ENCODE peak calls at places on chromosomes 4 and X, in eight cellular contexts. Y, W, J, G, I, L, E and P are unnamed samples.

GRCh38 chr4:79575709-79576479 is 167.9 kb upstream of the GK2 start:
- DNase-seq in I (no peak), E (no peak), G (no peak), W (no peak), L (no peak), J (no peak), Y (no peak), P (no peak)

GRCh38 chrX:46791927-46792825 is 33.3 kb upstream of the SLC9A7 start:
- DNase-seq in E (no peak), J (no peak), G (peak; percentile 43), L (no peak), W (peak; percentile 45), Y (peak; percentile 91), I (peak; percentile 96), P (no peak)

GRCh38 chr4:101398807-101399206 is 51.5 kb upstream of the PPP3CA start:
- DNase-seq in I (no peak), G (no peak), J (no peak), Y (no peak), L (no peak), W (no peak), E (no peak), P (no peak)

GRCh38 chrX:153573999-153574398 is 24.9 kb downstream of the CCNQ start:
- DNase-seq in Y (no peak), L (no peak), G (no peak), J (no peak), W (peak; percentile 54), I (peak; percentile 8), E (no peak), P (peak; percentile 37)

GRCh38 chr4:85939595-85939994 is 420.3 kb downstream of the MAPK10 start:
- DNase-seq in G (no peak), I (no peak), L (no peak), E (no peak), Y (no peak), W (no peak), J (no peak), P (no peak)

GRCh38 chr4:160819791-160820190 is 1344.0 kb downstream of the FSTL5 start:
- DNase-seq in I (peak; percentile 52), J (no peak), W (no peak), G (no peak), E (no peak), Y (no peak), L (no peak), P (no peak)

GRCh38 chr4:53015681-53016080 is 153.6 kb downstream of the RASL11B start:
- DNase-seq in L (no peak), Y (no peak), W (peak; percentile 74), I (peak; percentile 53), J (peak; percentile 19), E (no peak), G (no peak), P (no peak)

GRCh38 chrX:149453030-149453429 is 52.1 kb downstream of the IDS start:
- DNase-seq in J (no peak), W (no peak), G (no peak), Y (peak; percentile 52), E (no peak), I (peak; percentile 46), L (no peak), P (no peak)

GRCh38 chrX:427812-428725 is 41.4 kb upstream of the PPP2R3B start:
- DNase-seq in I (peak; percentile 24), Y (no peak), L (no peak), G (peak; percentile 41), W (peak; percentile 86), J (no peak), E (no peak), P (no peak)

GRCh38 chr4:163167333-163167626 is 590 bp upstream of the NAF1 start:
- DNase-seq in G (no peak), L (no peak), W (peak; percentile 27), E (peak; percentile 4), J (no peak), Y (no peak), I (no peak), P (peak; percentile 38)

GRCh38 chr4:15586046-15586445 is 69.1 kb downstream of the FBXL5 start:
- DNase-seq in Y (no peak), J (no peak), I (no peak), G (no peak), L (no peak), E (no peak), W (no peak), P (no peak)

GRCh38 chrX:86507337-86507736 is 359.1 kb downstream of the DACH2 start:
- DNase-seq in E (no peak), W (peak; percentile 1), Y (no peak), G (no peak), I (no peak), J (no peak), L (no peak), P (no peak)

GRCh38 chr4:127732623-127733199 is 2.5 kb downstream of the SLC25A31 start:
- DNase-seq in L (no peak), G (no peak), I (peak; percentile 77), E (no peak), W (peak; percentile 68), Y (peak; percentile 27), J (no peak), P (no peak)

GRCh38 chrX:48901069-48901468 is 3.3 kb downstream of the PQBP1 start:
- DNase-seq in I (no peak), J (no peak), E (no peak), Y (no peak), W (no peak), G (no peak), L (no peak), P (no peak)

GRCh38 chr4:104352211-104352610 is 142.5 kb downstream of the CXXC4 start:
- DNase-seq in I (no peak), L (no peak), Y (peak; percentile 6), E (no peak), G (no peak), W (peak; percentile 65), J (no peak), P (no peak)

GRCh38 chrX:12548341-12548740 is 242.9 kb upstream of the PRPS2 start:
- DNase-seq in J (no peak), W (no peak), I (no peak), Y (no peak), L (no peak), G (no peak), E (no peak), P (no peak)

GRCh38 chr4:81449018-81449417 is 22.7 kb downstream of the RASGEF1B start:
- DNase-seq in E (no peak), I (peak; percentile 61), Y (no peak), G (no peak), W (no peak), L (no peak), J (no peak), P (no peak)

GRCh38 chr4:182745268-182745667 is 171.9 kb downstream of the DCTD start:
- DNase-seq in J (no peak), W (no peak), L (no peak), E (no peak), Y (peak; percentile 80), G (no peak), I (peak; percentile 89), P (no peak)

GRCh38 chr4:108287834-108288413 is 119.2 kb upstream of the LEF1 start:
- DNase-seq in W (no peak), I (peak; percentile 10), L (no peak), E (no peak), Y (no peak), J (no peak), G (no peak), P (peak; percentile 32)

GRCh38 chrX:101009086-101009485 is 39.6 kb downstream of the ARL13A start:
- DNase-seq in I (no peak), J (no peak), W (no peak), L (no peak), Y (no peak), E (no peak), G (no peak), P (no peak)

GRCh38 chr4:52051213-52051614 is at the start of gene SPATA18:
- DNase-seq in W (peak; percentile 12), L (peak; percentile 62), E (no peak), J (peak; percentile 13), I (no peak), Y (peak; percentile 41), G (peak; percentile 52), P (no peak)

GRCh38 chr4:4659871-4660651 is 118.2 kb upstream of the STX18 start:
- DNase-seq in J (no peak), I (peak; percentile 81), G (no peak), L (no peak), E (no peak), W (no peak), Y (peak; percentile 70), P (no peak)

DNA sequence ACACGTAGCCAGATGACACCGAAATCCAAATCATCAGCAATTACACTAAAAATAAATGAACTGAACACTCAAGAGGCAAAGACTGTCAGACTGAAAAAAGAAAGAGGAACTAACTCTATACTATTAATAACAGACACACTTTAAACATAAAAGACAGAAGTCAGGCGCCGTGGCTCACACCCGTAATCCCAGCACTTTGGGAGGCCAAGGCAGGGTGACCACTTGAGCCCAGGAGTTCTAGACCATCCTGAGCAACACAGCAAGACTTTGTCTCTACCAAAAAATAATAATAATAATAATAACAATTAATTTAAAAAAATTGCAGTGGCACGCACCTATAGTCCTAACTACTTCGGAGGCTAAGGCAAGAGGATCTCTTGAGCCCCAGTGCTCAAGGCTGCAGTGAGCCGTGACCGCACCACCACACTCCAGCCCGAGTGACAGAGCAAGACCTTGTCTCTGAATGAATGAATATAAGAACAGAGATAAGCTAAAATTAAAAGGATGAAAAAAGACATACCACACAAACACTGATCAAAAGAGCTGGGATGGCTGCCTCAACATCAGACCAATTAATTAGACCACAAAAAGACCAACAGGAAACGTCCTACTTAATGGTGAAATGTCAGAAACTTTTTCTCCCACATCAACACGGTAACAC is 29.9 kb downstream of the CTBP1 start:
- DNase-seq in G (no peak), E (no peak), J (no peak), Y (no peak), I (no peak), W (no peak), L (no peak), P (no peak)
- H3K4me1 ChIP-seq in G (peaks cover 44% of the 10 kb centered on the region), E (peaks cover 19% of the 10 kb centered on the region), J (peaks cover 4% of the 10 kb centered on the region), Y (no peaks in the 10 kb centered on the region), I (no peaks in the 10 kb centered on the region), W (no peaks in the 10 kb centered on the region), L (peaks cover 76% of the 10 kb centered on the region), P (peaks cover 33% of the 10 kb centered on the region)

GRCh38 chr4:56480691-56481090 is 13.3 kb downstream of the SRP72 start:
- DNase-seq in J (no peak), Y (no peak), E (no peak), G (no peak), L (no peak), W (no peak), I (no peak), P (no peak)

GRCh38 chr4:56475917-56476316 is 8.5 kb downstream of the SRP72 start:
- DNase-seq in W (no peak), Y (no peak), E (no peak), G (no peak), I (no peak), J (no peak), L (no peak), P (no peak)

GRCh38 chr4:56477192-56477706 is 9.8 kb downstream of the SRP72 start:
- DNase-seq in G (no peak), Y (no peak), I (no peak), E (no peak), W (no peak), J (no peak), L (no peak), P (no peak)
- H3K36me3 ChIP-seq in G (peaks cover 98% of the 10 kb centered on the region), Y (peaks cover 35% of the 10 kb centered on the region), I (peaks cover 69% of the 10 kb centered on the region), E (peaks cover 51% of the 10 kb centered on the region), W (peaks cover 62% of the 10 kb centered on the region), J (peaks cover 97% of the 10 kb centered on the region), L (peaks cover 99% of the 10 kb centered on the region), P (peaks cover 78% of the 10 kb centered on the region)

GRCh38 chr4:179029683-179030082 is 1587.4 kb upstream of the AGA start:
- DNase-seq in G (no peak), W (no peak), L (no peak), I (no peak), Y (no peak), E (no peak), J (no peak), P (no peak)
- H3K27me3 ChIP-seq in G (no peaks in the 10 kb centered on the region), W (no peaks in the 10 kb centered on the region), L (no peaks in the 10 kb centered on the region), I (no peaks in the 10 kb centered on the region), Y (no peaks in the 10 kb centered on the region), E (no peaks in the 10 kb centered on the region), J (no peaks in the 10 kb centered on the region), P (no peaks in the 10 kb centered on the region)

GRCh38 chr4:63742882-63743281 is 666.4 kb downstream of the TECRL start:
- DNase-seq in I (no peak), J (no peak), Y (no peak), E (no peak), G (no peak), W (no peak), L (no peak), P (no peak)
- H3K4me1 ChIP-seq in I (no peaks in the 10 kb centered on the region), J (no peaks in the 10 kb centered on the region), Y (no peaks in the 10 kb centered on the region), E (no peaks in the 10 kb centered on the region), G (no peaks in the 10 kb centered on the region), W (no peaks in the 10 kb centered on the region), L (no peaks in the 10 kb centered on the region), P (no peaks in the 10 kb centered on the region)